ENCODE peak calls at places on chromosome 18, in ten cellular contexts. J is endothelial cell of umbilical vein; K is lung; M is CD8-positive, alpha-beta T cell; C is cardiac muscle cell; P is hepatocyte; N is sigmoid colon; D is gastrocnemius medialis; S is A673; H is tibial nerve. V is an unnamed sample. For H3K4me1, the result is how much of the 10 kb centered on the place peaks cover.

GRCh38 chr18:79525556-79526467 is 130.1 kb downstream of the NFATC1 start:
- DNase-seq in J (peak), K (no peak), M (no peak), C (no peak), P (peak), N (peak), D (no peak), S (peak), H (peak), V (peak)

GRCh38 chr18:4284528-4284927 is 170.6 kb downstream of the DLGAP1 start:
- DNase-seq in J (no peak), K (no peak), M (no peak), C (no peak), P (no peak), N (no peak), D (no peak), S (no peak), H (no peak), V (no peak)

GRCh38 chr18:25736516-25736915 is 353.9 kb downstream of the SS18 start:
- DNase-seq in J (no peak), K (no peak), M (no peak), C (no peak), P (no peak), N (no peak), D (no peak), S (no peak), H (no peak), V (no peak)

GRCh38 chr18:55018602-55019001 is 59.3 kb upstream of the CCDC68 start:
- DNase-seq in J (peak), K (no peak), M (no peak), C (no peak), P (no peak), N (no peak), D (no peak), S (peak), H (no peak), V (no peak)

GRCh38 chr18:13265901-13266207 is 47.3 kb downstream of the LDLRAD4 start:
- DNase-seq in J (no peak), K (no peak), M (no peak), C (no peak), P (no peak), N (no peak), D (no peak), S (no peak), H (no peak), V (no peak)

GRCh38 chr18:46680784-46681695 is 24.0 kb upstream of the LOXHD1 start:
- DNase-seq in J (no peak), K (no peak), M (no peak), C (no peak), P (no peak), N (no peak), D (no peak), S (no peak), H (no peak), V (no peak)

GRCh38 chr18:3265564-3266033 is 3.7 kb downstream of the MYL12B start:
- DNase-seq in J (peak), K (no peak), M (no peak), C (no peak), P (peak), N (no peak), D (no peak), S (no peak), H (no peak), V (no peak)

GRCh38 chr18:47793609-47794008 is 136.8 kb downstream of the SMAD2 start:
- DNase-seq in J (no peak), K (no peak), M (no peak), C (no peak), P (no peak), N (no peak), D (no peak), S (no peak), H (no peak), V (no peak)

GRCh38 chr18:42048150-42048549 is 93.1 kb downstream of the PIK3C3 start:
- DNase-seq in J (peak), K (no peak), M (no peak), C (no peak), P (peak), N (no peak), D (no peak), S (peak), H (no peak), V (no peak)

GRCh38 chr18:13392899-13393298 is 174.3 kb downstream of the LDLRAD4 start:
- DNase-seq in J (no peak), K (no peak), M (no peak), C (no peak), P (no peak), N (peak), D (no peak), S (no peak), H (no peak), V (no peak)

GRCh38 chr18:79924814-79925655 is 26.4 kb downstream of the SLC66A2 start:
- DNase-seq in J (no peak), K (no peak), M (no peak), C (no peak), P (no peak), N (peak), D (peak), S (no peak), H (no peak), V (peak)

GRCh38 chr18:48713302-48713701 is 174.5 kb downstream of the CTIF start:
- DNase-seq in J (peak), K (peak), M (no peak), C (no peak), P (no peak), N (peak), D (peak), S (no peak), H (peak), V (peak)

GRCh38 chr18:8286303-8286702 is 322.9 kb upstream of the RAB12 start:
- DNase-seq in J (no peak), K (no peak), M (no peak), C (no peak), P (no peak), N (no peak), D (no peak), S (no peak), H (no peak), V (no peak)

GRCh38 chr18:11392292-11392691 is 217.1 kb upstream of the SLC35G4 start:
- DNase-seq in J (peak), K (no peak), M (no peak), C (peak), P (no peak), N (no peak), D (no peak), S (peak), H (no peak), V (no peak)

GRCh38 chr18:22817844-22818243 is 115.3 kb upstream of the RBBP8 start:
- DNase-seq in J (peak), K (no peak), M (no peak), C (no peak), P (no peak), N (no peak), D (no peak), S (no peak), H (no peak), V (no peak)

GRCh38 chr18:80159713-80160636 is 50.9 kb downstream of the ADNP2 start:
- DNase-seq in J (peak), K (no peak), M (peak), C (no peak), P (no peak), N (no peak), D (no peak), S (no peak), H (no peak), V (peak)

GRCh38 chr18:43060020-43060419 is 55.5 kb downstream of the RIT2 start:
- DNase-seq in J (no peak), K (no peak), M (no peak), C (no peak), P (peak), N (no peak), D (no peak), S (no peak), H (no peak), V (no peak)

GRCh38 chr18:32091724-32092421 is at the start of gene RNF138:
- DNase-seq in J (peak), K (peak), M (peak), C (peak), P (peak), N (peak), D (peak), S (peak), H (peak), V (peak)

GRCh38 chr18:48675330-48675761 is 136.5 kb downstream of the CTIF start:
- DNase-seq in J (peak), K (peak), M (peak), C (peak), P (peak), N (peak), D (peak), S (peak), H (peak), V (peak)

GRCh38 chr18:56278643-56279042 is 359.7 kb downstream of the TXNL1 start:
- DNase-seq in J (no peak), K (no peak), M (no peak), C (no peak), P (no peak), N (no peak), D (no peak), S (no peak), H (no peak), V (no peak)

GRCh38 chr18:74541703-74542555 is 7.6 kb downstream of the CNDP1 start:
- DNase-seq in J (no peak), K (no peak), M (no peak), C (no peak), P (peak), N (no peak), D (no peak), S (no peak), H (no peak), V (no peak)

GRCh38 chr18:73691118-73691517 is 456.5 kb downstream of the FBXO15 start:
- DNase-seq in J (peak), K (no peak), M (no peak), C (no peak), P (no peak), N (no peak), D (no peak), S (no peak), H (no peak), V (no peak)

GRCh38 chr18:68428026-68428425 is 286.9 kb downstream of the TMX3 start:
- DNase-seq in J (peak), K (no peak), M (no peak), C (no peak), P (peak), N (no peak), D (no peak), S (peak), H (no peak), V (no peak)

GRCh38 chr18:11494093-11494492 is 115.3 kb upstream of the SLC35G4 start:
- DNase-seq in J (peak), K (no peak), M (no peak), C (no peak), P (no peak), N (no peak), D (no peak), S (no peak), H (no peak), V (no peak)

GRCh38 chr18:46917108-46917807 is at the start of the genes KATNAL2 and PIAS2:
- DNase-seq in J (peak), K (peak), M (peak), C (peak), P (peak), N (peak), D (peak), S (peak), H (peak), V (peak)

GRCh38 chr18:76167440-76167839 is 327.6 kb downstream of the ZNF516 start:
- DNase-seq in J (no peak), K (no peak), M (no peak), C (no peak), P (no peak), N (no peak), D (no peak), S (no peak), H (no peak), V (no peak)

GRCh38 chr18:75784413-75784812 is 356.9 kb upstream of the SMIM21 start:
- DNase-seq in J (no peak), K (no peak), M (no peak), C (no peak), P (no peak), N (no peak), D (no peak), S (no peak), H (no peak), V (no peak)

GRCh38 chr18:21740724-21741510 is at the start of gene MIB1:
- DNase-seq in J (no peak), K (no peak), M (peak), C (peak), P (peak), N (peak), D (no peak), S (peak), H (peak), V (peak)

DNA sequence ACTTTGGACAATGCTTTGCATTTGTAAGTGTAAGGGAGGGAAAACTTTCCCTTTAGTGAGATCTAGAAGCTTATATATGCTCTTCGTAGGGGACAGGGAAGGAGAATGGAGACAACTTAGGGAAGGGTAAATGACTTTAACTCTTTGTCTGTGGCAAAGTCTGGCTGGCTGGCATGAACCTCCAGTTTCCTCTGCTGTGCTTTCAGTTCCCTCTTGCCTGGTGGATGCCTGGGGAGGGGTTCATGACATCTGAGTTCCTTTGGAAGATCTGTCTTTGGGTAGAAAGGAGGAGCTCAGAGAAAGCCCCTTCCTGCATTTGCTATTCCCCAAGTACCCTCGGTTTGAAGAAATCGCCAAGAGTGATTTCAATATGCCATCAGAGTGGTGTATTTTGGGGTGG is 143.6 kb downstream of the VAPA start:
- DNase-seq in J (no peak), K (no peak), M (no peak), C (no peak), P (no peak), N (no peak), D (no peak), S (peak), H (no peak), V (no peak)
- H3K4me1 ChIP-seq in J (half or more), K (under half), M (under half), C (under half), P (under half), N (half or more), D (under half), S (half or more), H (under half), V (under half)

DNA sequence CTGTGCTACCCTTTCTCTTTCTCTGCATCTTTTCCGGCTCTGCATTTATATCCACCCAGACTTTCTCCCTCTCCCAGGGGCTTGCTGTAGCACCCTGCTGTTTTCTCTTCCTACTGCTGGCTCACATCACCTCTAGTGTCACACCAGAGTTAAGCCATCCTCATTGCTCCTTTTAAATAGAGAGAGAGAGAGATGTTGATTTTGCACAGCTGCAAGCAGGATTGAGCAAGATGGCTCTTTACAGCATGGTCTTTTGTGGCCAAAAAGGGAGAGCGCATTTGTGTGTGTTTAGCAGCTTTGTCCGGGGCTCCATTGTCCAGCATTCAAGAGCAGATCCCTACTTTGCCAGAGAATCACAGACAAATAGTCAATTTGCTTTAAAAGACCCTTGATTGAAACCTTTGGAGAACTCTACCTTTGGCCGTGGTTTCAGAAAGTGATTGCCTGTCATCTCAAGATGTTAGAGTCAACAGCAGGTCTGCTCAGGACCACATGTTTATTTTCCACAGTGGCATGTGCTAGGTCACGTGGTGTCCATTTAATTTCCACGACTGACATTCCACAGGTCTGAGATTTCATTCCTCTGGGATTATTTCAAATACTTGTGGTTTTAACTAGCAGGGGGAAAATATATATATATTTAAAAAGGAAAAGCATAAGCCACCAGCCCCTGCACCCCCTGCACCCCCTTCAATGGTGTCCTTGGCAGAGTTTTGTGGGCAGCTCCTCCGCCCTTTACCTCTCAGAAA is 360.0 kb upstream of the SLC14A2 start:
- DNase-seq in J (no peak), K (no peak), M (no peak), C (no peak), P (peak), N (peak), D (peak), S (no peak), H (peak), V (no peak)
- TF ChIP-seq CTCF in J (no peak), K (no peak), M (no peak), C (no peak), P (no peak), N (no peak), D (no peak), S (no peak), H (no peak), V (no peak)

DNA sequence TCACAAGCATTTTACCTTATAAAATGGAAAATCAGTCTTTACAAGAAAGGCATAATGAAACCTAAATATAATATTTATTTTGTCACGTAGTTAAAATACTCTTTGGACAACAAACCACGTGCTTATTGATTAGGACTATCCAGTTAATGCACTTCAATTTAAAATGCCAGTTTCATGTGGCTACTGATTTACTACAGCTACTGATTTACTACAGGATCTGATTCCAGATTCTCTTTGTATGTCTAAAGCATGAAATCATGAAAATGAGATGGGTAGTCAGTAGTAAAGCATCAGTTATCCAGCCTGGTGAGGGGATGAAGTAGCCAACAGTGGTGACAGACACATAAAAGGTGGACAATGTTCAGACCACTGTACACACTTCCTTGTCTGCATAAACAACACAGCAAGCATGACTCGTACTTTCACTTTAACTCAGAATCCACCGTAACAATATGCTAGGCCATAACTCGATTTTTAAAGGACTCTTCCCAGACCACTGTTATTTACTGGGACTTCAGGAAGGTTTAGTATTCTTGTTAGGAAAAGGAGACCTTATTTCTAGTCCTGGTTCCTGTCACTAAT is 24.9 kb downstream of the ACAA2 start:
- DNase-seq in J (peak), K (no peak), M (no peak), C (no peak), P (no peak), N (no peak), D (no peak), S (no peak), H (no peak), V (no peak)
- H3K4me1 ChIP-seq in J (under half), K (under half), M (under half), C (under half), P (under half), N (under half), D (under half), S (under half), H (under half), V (under half)

DNA sequence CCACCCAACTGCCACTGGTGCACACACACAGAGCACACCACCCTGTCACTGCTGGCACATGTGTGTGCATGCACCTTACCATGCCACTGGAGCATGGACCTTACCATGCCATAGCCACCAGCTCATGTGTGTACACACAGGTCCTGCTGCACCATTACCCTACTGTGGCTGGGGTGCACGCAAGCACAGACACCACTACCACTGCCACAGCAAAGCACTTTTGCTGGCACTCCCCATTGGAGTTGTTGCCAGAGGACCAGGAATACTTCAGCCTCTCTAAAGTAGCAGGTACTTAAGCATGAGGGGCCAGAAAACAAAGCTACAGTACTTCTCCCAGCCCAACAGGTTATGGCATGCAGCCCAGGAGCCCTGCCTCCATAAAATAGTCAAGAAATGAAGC is 404.8 kb downstream of the MBD2 start:
- DNase-seq in J (no peak), K (peak), M (no peak), C (peak), P (no peak), N (no peak), D (no peak), S (no peak), H (no peak), V (no peak)
- TF ChIP-seq CTCF in J (no peak), K (no peak), M (no peak), C (no peak), P (no peak), N (no peak), D (no peak), S (no peak), H (no peak), V (no peak)

DNA sequence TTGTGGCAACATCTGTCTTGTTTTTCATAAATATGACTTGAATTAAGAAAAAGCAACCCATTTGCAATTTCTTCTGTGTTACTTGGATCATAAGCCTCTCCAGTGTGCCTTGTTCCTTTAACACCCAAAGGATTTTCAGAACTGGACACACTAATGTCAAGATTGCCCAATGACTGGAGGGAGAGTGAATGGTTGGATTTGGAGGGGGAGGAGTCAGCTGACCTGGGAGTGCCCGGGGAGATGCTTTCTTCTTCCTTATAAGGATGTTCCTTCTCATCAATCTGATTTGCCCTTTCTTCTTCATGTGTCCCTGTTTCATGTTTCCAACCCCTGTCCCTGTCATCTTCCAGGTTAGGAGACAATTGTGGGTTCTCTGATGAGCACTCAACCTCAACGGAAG is 48.8 kb downstream of the ALPK2 start:
- DNase-seq in J (no peak), K (no peak), M (no peak), C (no peak), P (no peak), N (no peak), D (no peak), S (no peak), H (no peak), V (no peak)
- H3K4me1 ChIP-seq in J (under half), K (under half), M (under half), C (half or more), P (under half), N (under half), D (under half), S (under half), H (under half), V (under half)

GRCh38 chr18:59200787-59201186 is 19.2 kb upstream of the GRP start:
- DNase-seq in J (no peak), K (no peak), M (no peak), C (no peak), P (no peak), N (no peak), D (no peak), S (peak), H (no peak), V (no peak)
- TF ChIP-seq CTCF in J (no peak), K (no peak), M (no peak), C (no peak), P (no peak), N (no peak), D (no peak), S (peak), H (no peak), V (no peak)

V was measured in psoas muscle.